ENCODE peak calls at places on chromosomes 7 and 10, in six cellular contexts. X is HCT116, W is tibial nerve, H is left ventricle myocardium inferior, R is A673, P is heart right ventricle. L is an unnamed sample.
A peak's percentile ranks its signal among the peaks of the same experiment; 100 is the strongest.

GRCh38 chr10:126336786-126337185 is 51.5 kb downstream of the ADAM12 start:
- DNase-seq in W (no peak), X (no peak), P (no peak), R (no peak), H (no peak), L (no peak)

GRCh38 chr10:8768854-8769253 is 714.4 kb downstream of the GATA3 start:
- DNase-seq in W (no peak), P (no peak), R (no peak), X (no peak), H (no peak), L (no peak)

GRCh38 chr10:93656155-93656554 is 43.8 kb downstream of the PDE6C start:
- DNase-seq in H (no peak), X (no peak), R (no peak), W (no peak), P (no peak), L (no peak)

GRCh38 chr7:44962483-44963251 is 16.1 kb downstream of the MYO1G start:
- DNase-seq in P (no peak), W (no peak), X (no peak), R (no peak), H (no peak), L (no peak)

GRCh38 chr7:142139597-142140501 is 28.3 kb downstream of the MGAM2 start:
- DNase-seq in P (no peak), W (no peak), X (no peak), R (no peak), H (no peak), L (no peak)

GRCh38 chr7:73721237-73721848 is 1.9 kb upstream of the STX1A start:
- DNase-seq in W (no peak), P (peak; percentile 72), H (peak; percentile 73), X (no peak), R (no peak), L (no peak)

GRCh38 chr7:70630647-70631457 is 501.1 kb upstream of the GALNT17 start:
- DNase-seq in P (peak; percentile 42), H (peak; percentile 57), R (no peak), X (no peak), W (no peak), L (no peak)

GRCh38 chr7:96297873-96298272 is 24.0 kb downstream of the SLC25A13 start:
- DNase-seq in W (no peak), R (no peak), H (no peak), X (no peak), P (no peak), L (no peak)

GRCh38 chr7:17058568-17058967 is 176.8 kb upstream of the AGR3 start:
- DNase-seq in R (peak; percentile 12), P (no peak), X (no peak), H (no peak), W (no peak), L (no peak)

GRCh38 chr10:104031631-104032030 is 54.0 kb downstream of the COL17A1 start:
- DNase-seq in R (no peak), W (no peak), X (no peak), H (no peak), P (no peak), L (no peak)

GRCh38 chr10:110932505-110933180 is 13.2 kb downstream of the SHOC2 start:
- DNase-seq in X (no peak), R (no peak), P (no peak), W (no peak), H (no peak), L (no peak)

GRCh38 chr7:32381024-32381601 is 109.1 kb downstream of the LSM5 start:
- DNase-seq in H (no peak), P (no peak), R (no peak), W (no peak), X (no peak), L (no peak)
- TF ChIP-seq CTCF in H (no peak), P (no peak), R (peak; percentile 12), W (no peak), X (peak; percentile 24), L (no peak)

DNA sequence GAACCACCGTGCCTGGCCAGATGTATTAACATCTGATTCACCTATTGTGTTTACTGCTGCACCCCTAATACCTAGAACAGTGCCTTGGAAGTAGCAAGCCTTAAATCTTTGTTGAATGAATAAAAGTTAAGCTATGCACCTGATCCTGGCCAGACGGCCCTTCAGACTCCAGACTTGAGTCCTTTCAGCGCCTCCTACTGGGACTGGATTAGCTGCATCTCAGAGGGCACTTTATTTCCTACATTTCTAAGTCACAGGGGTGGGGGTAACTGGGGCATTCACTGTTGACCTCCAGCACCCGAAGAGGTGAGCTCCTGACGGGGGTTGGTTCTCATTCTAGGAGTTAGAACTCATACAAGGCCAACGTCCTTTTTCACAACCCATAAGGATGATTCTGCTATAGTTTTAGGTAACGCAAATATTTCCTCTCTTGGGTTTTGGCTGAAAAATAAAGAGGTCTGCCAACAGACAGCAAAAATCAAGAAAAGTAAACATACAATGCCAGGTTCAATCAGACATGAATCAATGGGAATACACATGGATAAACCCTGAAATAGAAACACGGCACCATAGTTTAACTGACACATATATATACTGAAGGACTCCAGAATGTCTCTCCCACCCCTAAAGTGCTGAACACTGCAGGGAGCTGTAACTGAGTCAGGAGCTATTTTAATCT is 48.0 kb upstream of the DLG5 start:
- DNase-seq in H (no peak), X (peak; percentile 57), P (no peak), W (no peak), R (peak; percentile 52), L (no peak)
- H3K27ac ChIP-seq in H (no peak overlapping the region), X (no peak overlapping the region), P (no peak overlapping the region), W (no peak overlapping the region), R (no peak overlapping the region), L (peak overlapping the region; percentile 78)

GRCh38 chr10:27373566-27374160 is 130.4 kb upstream of the RAB18 start:
- DNase-seq in P (no peak), W (no peak), R (no peak), X (no peak), H (no peak), L (no peak)

GRCh38 chr10:27366769-27367168 is 126.2 kb upstream of the ACBD5 start:
- DNase-seq in P (no peak), W (no peak), R (no peak), X (no peak), H (no peak), L (no peak)

GRCh38 chr10:27368706-27369105 is 128.1 kb upstream of the ACBD5 start:
- DNase-seq in H (no peak), R (no peak), W (no peak), X (no peak), P (no peak), L (no peak)

GRCh38 chr10:27372095-27372494 is 131.5 kb upstream of the ACBD5 start:
- DNase-seq in P (no peak), H (no peak), W (no peak), R (no peak), X (no peak), L (no peak)

DNA sequence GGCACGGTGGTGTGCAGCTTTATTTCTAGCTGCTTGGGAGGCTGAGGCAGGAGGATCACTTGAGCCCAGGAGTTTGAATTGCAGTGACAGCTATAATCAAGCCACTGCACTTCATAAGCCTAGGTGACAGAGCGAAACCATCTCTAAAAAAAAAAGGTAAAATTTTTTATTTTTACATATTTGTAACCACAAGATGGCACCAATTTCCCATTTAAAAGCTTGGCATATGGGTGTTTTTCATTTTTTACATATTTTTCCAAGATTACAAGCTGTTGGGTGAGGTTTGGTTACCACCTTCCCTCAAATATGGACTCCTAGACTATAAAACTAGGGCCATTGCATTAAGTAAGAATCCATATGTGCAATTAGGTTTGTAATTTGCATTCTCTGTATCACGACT is 129.2 kb upstream of the ACBD5 start:
- DNase-seq in X (no peak), P (no peak), H (no peak), W (no peak), R (peak; percentile 12), L (no peak)
- TF ChIP-seq CTCF in X (no peak), P (no peak), H (no peak), W (no peak), R (peak; percentile 49), L (no peak)

GRCh38 chr10:92450896-92451295 is 123.0 kb downstream of the IDE start:
- DNase-seq in W (no peak), P (no peak), H (no peak), X (no peak), R (no peak), L (no peak)

GRCh38 chr10:92452313-92452712 is 121.6 kb downstream of the IDE start:
- DNase-seq in W (no peak), R (no peak), H (no peak), P (no peak), X (no peak), L (no peak)
- H3K27ac ChIP-seq in W (no peak overlapping the region), R (no peak overlapping the region), H (no peak overlapping the region), P (no peak overlapping the region), X (no peak overlapping the region), L (no peak overlapping the region)